ENCODE peak calls at places on chromosomes 11 and 22, in five cellular contexts. One of them, this sample, is unnamed.
A peak's percentile ranks its signal among the peaks of the same experiment; 100 is the strongest.

GRCh38 chr22:32904044-32904443 is 102.5 kb downstream of the TIMP3 start:
- DNase-seq in iPS-NIHi11: peak; percentile 58
- DNase-seq in MCF 10A: peak; percentile 45
- DNase-seq in iris pigment epithelial cell: peak; percentile 34
- DNase-seq in GDM1: no peak
- DNase-seq in this sample: peak; percentile 27

GRCh38 chr11:111938687-111939160 is 1.6 kb downstream of the DIXDC1 start:
- DNase-seq in iPS-NIHi11: no peak
- DNase-seq in MCF 10A: peak; percentile 67
- DNase-seq in iris pigment epithelial cell: peak; percentile 71
- DNase-seq in GDM1: peak; percentile 48
- DNase-seq in this sample: peak; percentile 15

GRCh38 chr11:35235944-35236666 is 97.1 kb downstream of the CD44 start:
- DNase-seq in iPS-NIHi11: no peak
- DNase-seq in MCF 10A: peak; percentile 74
- DNase-seq in iris pigment epithelial cell: peak; percentile 77
- DNase-seq in GDM1: no peak
- DNase-seq in this sample: no peak

GRCh38 chr22:19275513-19275912 is 16.0 kb downstream of the CLTCL1 start:
- DNase-seq in iPS-NIHi11: no peak
- DNase-seq in MCF 10A: no peak
- DNase-seq in iris pigment epithelial cell: no peak
- DNase-seq in GDM1: no peak
- DNase-seq in this sample: no peak

GRCh38 chr22:28835630-28836189 is 35.3 kb upstream of the XBP1 start:
- DNase-seq in iPS-NIHi11: no peak
- DNase-seq in MCF 10A: no peak
- DNase-seq in iris pigment epithelial cell: no peak
- DNase-seq in GDM1: no peak
- DNase-seq in this sample: no peak

GRCh38 chr22:44351685-44352377 is 39.1 kb upstream of the SHISAL1 start:
- DNase-seq in iPS-NIHi11: peak; percentile 54
- DNase-seq in MCF 10A: peak; percentile 95
- DNase-seq in iris pigment epithelial cell: peak; percentile 87
- DNase-seq in GDM1: no peak
- DNase-seq in this sample: peak; percentile 64

GRCh38 chr11:70519117-70519516 is 120.8 kb downstream of the CTTN start:
- DNase-seq in iPS-NIHi11: no peak
- DNase-seq in MCF 10A: no peak
- DNase-seq in iris pigment epithelial cell: no peak
- DNase-seq in GDM1: no peak
- DNase-seq in this sample: peak; percentile 74

GRCh38 chr11:34324466-34324865 is 33.3 kb downstream of the ABTB2 start:
- DNase-seq in iPS-NIHi11: no peak
- DNase-seq in MCF 10A: no peak
- DNase-seq in iris pigment epithelial cell: no peak
- DNase-seq in GDM1: no peak
- DNase-seq in this sample: no peak

GRCh38 chr11:8403310-8403709 is 139.6 kb upstream of the LMO1 start:
- DNase-seq in iPS-NIHi11: no peak
- DNase-seq in MCF 10A: peak; percentile 27
- DNase-seq in iris pigment epithelial cell: peak; percentile 38
- DNase-seq in GDM1: no peak
- DNase-seq in this sample: peak; percentile 32

GRCh38 chr11:69744435-69744834 is 30.7 kb downstream of the FGF4 start:
- DNase-seq in iPS-NIHi11: no peak
- DNase-seq in MCF 10A: peak; percentile 60
- DNase-seq in iris pigment epithelial cell: peak; percentile 71
- DNase-seq in GDM1: no peak
- DNase-seq in this sample: no peak

GRCh38 chr11:71472357-71472885 is 19.4 kb downstream of the NADSYN1 start:
- DNase-seq in iPS-NIHi11: no peak
- DNase-seq in MCF 10A: no peak
- DNase-seq in iris pigment epithelial cell: no peak
- DNase-seq in GDM1: no peak
- DNase-seq in this sample: no peak

GRCh38 chr11:93528757-93529639 is 14.2 kb downstream of the SMCO4 start:
- DNase-seq in iPS-NIHi11: no peak
- DNase-seq in MCF 10A: no peak
- DNase-seq in iris pigment epithelial cell: no peak
- DNase-seq in GDM1: no peak
- DNase-seq in this sample: no peak

GRCh38 chr11:42311504-42311903 is 852.1 kb upstream of the LRRC4C start:
- DNase-seq in iPS-NIHi11: no peak
- DNase-seq in MCF 10A: no peak
- DNase-seq in iris pigment epithelial cell: no peak
- DNase-seq in GDM1: no peak
- DNase-seq in this sample: no peak

GRCh38 chr11:73363147-73363546 is 13.1 kb upstream of the RELT start:
- DNase-seq in iPS-NIHi11: no peak
- DNase-seq in MCF 10A: no peak
- DNase-seq in iris pigment epithelial cell: no peak
- DNase-seq in GDM1: no peak
- DNase-seq in this sample: no peak

GRCh38 chr22:38921801-38922200 is 35.6 kb upstream of the APOBEC3A start:
- DNase-seq in iPS-NIHi11: no peak
- DNase-seq in MCF 10A: no peak
- DNase-seq in iris pigment epithelial cell: no peak
- DNase-seq in GDM1: no peak
- DNase-seq in this sample: no peak

GRCh38 chr11:1544536-1544935 is 27.5 kb downstream of the DUSP8 start:
- DNase-seq in iPS-NIHi11: no peak
- DNase-seq in MCF 10A: no peak
- DNase-seq in iris pigment epithelial cell: no peak
- DNase-seq in GDM1: no peak
- DNase-seq in this sample: no peak

GRCh38 chr11:94455861-94456260 is 37.8 kb downstream of the MRE11 start:
- DNase-seq in iPS-NIHi11: peak; percentile 12
- DNase-seq in MCF 10A: peak; percentile 3
- DNase-seq in iris pigment epithelial cell: no peak
- DNase-seq in GDM1: no peak
- DNase-seq in this sample: no peak

GRCh38 chr11:16958833-16959232 is 55.4 kb downstream of the PLEKHA7 start:
- DNase-seq in iPS-NIHi11: no peak
- DNase-seq in MCF 10A: no peak
- DNase-seq in iris pigment epithelial cell: no peak
- DNase-seq in GDM1: no peak
- DNase-seq in this sample: no peak

GRCh38 chr22:29155966-29156365 is 49.7 kb upstream of the EMID1 start:
- DNase-seq in iPS-NIHi11: no peak
- DNase-seq in MCF 10A: no peak
- DNase-seq in iris pigment epithelial cell: no peak
- DNase-seq in GDM1: no peak
- DNase-seq in this sample: no peak

GRCh38 chr11:121553806-121554205 is 101.0 kb upstream of the SORL1-AS1 start:
- DNase-seq in iPS-NIHi11: no peak
- DNase-seq in MCF 10A: peak; percentile 83
- DNase-seq in iris pigment epithelial cell: peak; percentile 7
- DNase-seq in GDM1: no peak
- DNase-seq in this sample: peak; percentile 47

This sample was measured in RKO.